ENCODE peak calls at places on chromosomes 13 and 19, in seven cellular contexts. S is fibroblast of lung, P is pancreas, A is tibial nerve, F is mucosa of descending colon, U is left lung, X is AG10803. Q is an unnamed sample.

GRCh38 chr13:33744589-33745369 is 73.2 kb upstream of the RFC3 start:
- DNase-seq in S (peak; percentile 27), P (no peak), A (no peak), F (no peak), U (no peak), X (peak; percentile 34), Q (no peak)

GRCh38 chr13:75452564-75452963 is 29.4 kb downstream of the TBC1D4 start:
- DNase-seq in S (peak; percentile 64), P (no peak), A (no peak), F (no peak), U (no peak), X (peak; percentile 46), Q (no peak)

GRCh38 chr13:75480691-75481175 is 1.2 kb downstream of the TBC1D4 start:
- DNase-seq in S (peak; percentile 62), P (peak; percentile 81), A (peak; percentile 16), F (peak; percentile 83), U (peak; percentile 73), X (peak; percentile 55), Q (no peak)

GRCh38 chr13:51363625-51364024 is 24.1 kb downstream of the SERPINE3 start:
- DNase-seq in S (no peak), P (no peak), A (no peak), F (no peak), U (no peak), X (no peak), Q (no peak)

GRCh38 chr19:47687906-47688305 is 25.3 kb upstream of the EHD2 start:
- DNase-seq in S (no peak), P (no peak), A (no peak), F (no peak), U (no peak), X (no peak), Q (no peak)

GRCh38 chr19:19543640-19544039 is 5.6 kb downstream of the CILP2 start:
- DNase-seq in S (no peak), P (peak; percentile 53), A (no peak), F (no peak), U (no peak), X (no peak), Q (no peak)

GRCh38 chr13:79735228-79735627 is 254.3 kb downstream of the NDFIP2 start:
- DNase-seq in S (peak; percentile 77), P (no peak), A (no peak), F (no peak), U (no peak), X (peak; percentile 63), Q (no peak)

GRCh38 chr19:11382898-11383705 is 1.0 kb downstream of the EPOR start:
- DNase-seq in S (no peak), P (peak; percentile 84), A (no peak), F (peak; percentile 70), U (peak; percentile 74), X (no peak), Q (peak; percentile 84)

GRCh38 chr13:46541210-46541609 is 11.8 kb upstream of the LRCH1 start:
- DNase-seq in S (no peak), P (no peak), A (no peak), F (no peak), U (no peak), X (no peak), Q (no peak)

GRCh38 chr13:111131048-111131447 is 15.9 kb downstream of the ARHGEF7 start:
- DNase-seq in S (no peak), P (no peak), A (no peak), F (no peak), U (no peak), X (no peak), Q (no peak)

GRCh38 chr19:54390942-54391577 is 24.2 kb upstream of the TTYH1 start:
- DNase-seq in S (peak; percentile 50), P (no peak), A (no peak), F (no peak), U (no peak), X (peak; percentile 65), Q (no peak)

GRCh38 chr13:67204731-67205130 is 25.4 kb downstream of the PCDH9 start:
- DNase-seq in S (peak; percentile 11), P (no peak), A (no peak), F (no peak), U (no peak), X (no peak), Q (no peak)

GRCh38 chr13:39419068-39419467 is 183.9 kb downstream of the LHFPL6 start:
- DNase-seq in S (no peak), P (no peak), A (no peak), F (no peak), U (no peak), X (no peak), Q (no peak)

GRCh38 chr13:39418424-39418823 is 184.6 kb downstream of the LHFPL6 start:
- DNase-seq in S (no peak), P (no peak), A (no peak), F (no peak), U (no peak), X (no peak), Q (no peak)

GRCh38 chr13:39415403-39415802 is 187.6 kb downstream of the LHFPL6 start:
- DNase-seq in S (peak; percentile 47), P (peak; percentile 19), A (no peak), F (no peak), U (no peak), X (peak; percentile 54), Q (no peak)

GRCh38 chr13:39417643-39418042 is 185.3 kb downstream of the LHFPL6 start:
- DNase-seq in S (peak; percentile 85), P (no peak), A (no peak), F (no peak), U (no peak), X (peak; percentile 52), Q (no peak)

GRCh38 chr13:39417131-39417530 is 185.9 kb downstream of the LHFPL6 start:
- DNase-seq in S (no peak), P (no peak), A (no peak), F (no peak), U (no peak), X (no peak), Q (no peak)
- TF ChIP-seq CTCF in S (peak; percentile 11), P (no peak), A (peak; percentile 27), F (no peak), U (no peak), X (peak; percentile 33), Q (peak; percentile 38)

DNA sequence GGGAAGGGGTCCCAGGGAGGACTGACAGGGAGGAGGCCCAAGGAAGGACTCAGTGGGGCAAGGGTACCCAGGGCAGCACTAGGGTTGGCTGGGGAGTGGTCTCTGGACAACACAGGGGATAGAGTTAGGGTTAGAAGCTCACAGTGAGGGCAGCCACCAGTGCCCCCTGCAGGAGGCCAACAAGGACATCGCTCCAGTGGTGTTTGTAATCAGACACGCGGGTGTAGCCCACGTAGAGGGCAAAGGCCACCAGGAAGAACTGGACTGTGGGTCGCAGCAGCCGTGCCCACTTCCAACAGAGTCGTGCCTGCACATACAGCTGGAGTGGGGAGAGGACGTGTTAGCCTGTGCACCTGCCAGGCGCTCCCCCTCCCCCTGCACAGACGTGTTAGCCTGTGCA is 9.2 kb downstream of the PLPP2 start:
- DNase-seq in S (no peak), P (no peak), A (no peak), F (no peak), U (no peak), X (no peak), Q (no peak)
- TF ChIP-seq CTCF in S (no peak), P (no peak), A (no peak), F (no peak), U (no peak), X (no peak), Q (no peak)

DNA sequence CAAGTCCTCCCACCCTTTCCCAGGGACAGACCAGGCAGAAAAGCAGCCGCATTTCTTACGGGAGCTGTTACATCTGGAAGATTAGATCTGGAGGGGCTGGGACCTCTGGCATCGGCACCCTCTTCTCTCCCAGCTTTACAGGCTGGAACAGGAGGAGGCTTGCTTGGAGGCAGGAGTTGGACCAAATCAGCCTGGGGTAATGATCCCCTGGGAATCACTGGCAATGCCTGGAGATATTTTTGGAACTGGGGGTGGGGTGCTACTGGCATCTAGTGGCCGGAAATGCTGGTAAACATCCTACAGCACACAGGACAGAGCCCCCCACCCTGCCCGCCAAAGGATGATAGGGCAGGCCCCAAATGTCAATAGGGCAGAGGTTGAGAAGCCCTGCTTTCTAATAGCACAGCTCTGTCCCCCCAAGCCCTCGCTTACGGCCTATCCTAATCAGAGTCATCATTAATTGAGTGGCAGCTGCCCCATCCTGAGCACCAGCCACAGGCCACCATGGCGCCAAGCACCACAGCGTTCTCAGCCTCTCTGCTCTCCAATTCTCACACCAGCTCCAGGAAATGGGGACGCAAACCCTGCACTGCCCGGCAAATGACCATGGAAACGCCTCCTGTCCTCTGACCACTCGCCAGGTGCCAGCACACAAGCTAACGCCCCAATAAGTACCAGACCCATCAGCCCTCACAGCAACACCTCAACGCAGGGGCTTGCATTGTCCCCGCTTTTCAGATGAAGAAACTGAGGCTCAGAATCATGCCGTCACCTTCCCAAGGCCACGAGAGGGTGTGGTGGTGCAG is 20.6 kb downstream of the LRRC4B start:
- DNase-seq in S (no peak), P (no peak), A (no peak), F (no peak), U (no peak), X (no peak), Q (no peak)
- TF ChIP-seq CTCF in S (no peak), P (no peak), A (no peak), F (no peak), U (no peak), X (no peak), Q (no peak)

DNA sequence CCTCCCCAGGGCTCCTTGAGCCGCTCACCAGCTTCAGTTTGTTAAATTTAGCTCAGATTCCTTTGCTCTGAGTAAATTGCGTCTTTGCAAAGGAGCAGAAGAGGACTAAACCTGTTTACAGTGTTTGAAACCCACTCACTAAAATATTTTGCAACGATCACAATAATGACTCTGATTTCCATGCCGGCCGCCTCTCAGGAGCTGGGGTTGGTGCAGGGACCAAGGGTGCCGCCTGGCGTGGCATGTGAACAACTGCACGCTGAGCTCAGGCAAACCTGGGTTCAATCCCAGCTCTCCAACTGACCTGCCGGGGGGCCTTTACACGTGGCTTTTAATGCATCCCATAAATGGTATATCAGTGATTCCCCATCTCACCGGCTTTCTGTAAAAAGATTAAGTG is 68.7 kb upstream of the CACNA1A start:
- DNase-seq in S (no peak), P (no peak), A (no peak), F (no peak), U (no peak), X (peak; percentile 50), Q (no peak)
- TF ChIP-seq CTCF in S (peak; percentile 26), P (no peak), A (peak; percentile 38), F (no peak), U (no peak), X (peak; percentile 63), Q (no peak)

DNA sequence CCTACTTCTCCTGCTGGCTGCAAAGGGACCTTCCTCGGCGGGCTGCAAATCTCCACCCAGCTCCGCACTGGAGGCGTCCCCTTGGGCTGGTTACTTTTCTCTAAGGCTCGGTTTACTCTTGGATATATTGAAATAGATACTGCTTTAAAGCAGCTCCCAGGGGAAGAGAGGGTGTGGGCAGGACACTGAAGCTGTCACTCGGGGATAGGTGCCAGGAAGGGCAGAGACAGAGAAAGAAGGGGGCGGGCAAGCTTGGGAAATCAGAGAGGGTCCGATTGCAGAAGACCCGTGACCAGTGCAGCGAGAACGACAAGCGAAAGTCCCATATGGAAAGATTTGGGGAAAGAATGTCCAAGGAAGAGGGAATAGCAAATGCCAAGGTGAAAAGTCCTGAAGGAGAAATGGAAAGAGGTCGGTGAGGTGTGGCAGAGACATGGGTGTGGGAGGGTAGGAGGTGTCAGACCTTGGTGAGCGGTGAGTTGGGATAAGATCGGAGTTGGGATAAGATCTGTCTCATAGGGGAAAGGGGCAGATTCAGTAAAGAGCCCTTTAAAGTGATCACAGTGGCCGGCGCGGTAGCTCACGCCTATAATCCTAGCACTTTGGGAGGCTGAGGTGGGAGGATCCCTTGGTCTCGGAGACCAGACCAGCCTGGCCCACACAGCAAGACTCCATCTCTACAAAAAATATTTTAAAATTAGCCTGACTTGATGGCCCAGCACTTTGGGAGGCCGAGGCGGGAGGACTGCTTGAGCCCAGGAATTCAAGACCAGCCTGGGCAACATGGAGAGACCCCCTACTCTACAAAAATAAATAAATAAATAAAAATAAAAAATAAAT is 618 bp downstream of the THSD8 start:
- DNase-seq in S (no peak), P (no peak), A (no peak), F (peak; percentile 37), U (no peak), X (no peak), Q (no peak)
- TF ChIP-seq CTCF in S (no peak), P (no peak), A (no peak), F (no peak), U (no peak), X (no peak), Q (no peak)